ENCODE peak calls at places on chromosome 17, in eight cellular contexts. T is MCF 10A; W is cardiac muscle cell; E is Calu3; X is heart left ventricle; Q is non-pigmented ciliary epithelial cell; J is activated CD8-positive, alpha-beta T cell treated with anti-CD3 and anti-CD28 coated beads for 36 hours; B is activated naive CD8-positive, alpha-beta T cell treated with anti-CD3 and anti-CD28 coated beads, Interleukin-2, amount 50 U/mL, for 16 hours. C is an unnamed sample.
A peak's percentile ranks its signal among the peaks of the same experiment; 100 is the strongest.

GRCh38 chr17:18371455-18371854 is 6.1 kb upstream of the EVPLL start:
- DNase-seq in T (no peak), W (no peak), E (no peak), X (no peak), Q (no peak), J (no peak), B (no peak), C (peak; percentile 14)

GRCh38 chr17:6755281-6755680 is 565 bp upstream of the XAF1 start:
- DNase-seq in T (no peak), W (no peak), E (no peak), X (peak; percentile 72), Q (no peak), J (no peak), B (no peak), C (peak; percentile 1)

GRCh38 chr17:14506364-14506763 is 205.5 kb downstream of the HS3ST3B1 start:
- DNase-seq in T (no peak), W (no peak), E (no peak), X (no peak), Q (no peak), J (no peak), B (no peak), C (no peak)

GRCh38 chr17:44775838-44776621 is 17.2 kb downstream of the ADAM11 start:
- DNase-seq in T (peak; percentile 11), W (peak; percentile 99), E (peak; percentile 100), X (peak; percentile 97), Q (no peak), J (no peak), B (no peak), C (no peak)

GRCh38 chr17:43983515-43984411 is 20.7 kb upstream of the NAGS start:
- DNase-seq in T (no peak), W (peak; percentile 54), E (peak; percentile 42), X (peak; percentile 25), Q (no peak), J (peak; percentile 28), B (no peak), C (no peak)

GRCh38 chr17:45332989-45333701 is 16.3 kb upstream of the MAP3K14 start:
- DNase-seq in T (no peak), W (no peak), E (no peak), X (no peak), Q (no peak), J (peak; percentile 47), B (no peak), C (no peak)

GRCh38 chr17:34357398-34357797 is 1.1 kb downstream of the CCL13 start:
- DNase-seq in T (no peak), W (no peak), E (no peak), X (no peak), Q (no peak), J (no peak), B (no peak), C (no peak)

GRCh38 chr17:78794399-78794798 is 12.3 kb upstream of the CYTH1 start:
- DNase-seq in T (no peak), W (no peak), E (no peak), X (no peak), Q (no peak), J (no peak), B (no peak), C (no peak)

GRCh38 chr17:50631195-50631907 is 3.3 kb upstream of the ABCC3 start:
- DNase-seq in T (no peak), W (no peak), E (no peak), X (peak; percentile 11), Q (no peak), J (no peak), B (no peak), C (no peak)

GRCh38 chr17:11928436-11928835 is 68.8 kb downstream of the ZNF18 start:
- DNase-seq in T (no peak), W (no peak), E (no peak), X (no peak), Q (no peak), J (no peak), B (no peak), C (no peak)

GRCh38 chr17:55818451-55819375 is 67.9 kb downstream of the PCTP start:
- DNase-seq in T (no peak), W (no peak), E (no peak), X (no peak), Q (no peak), J (no peak), B (no peak), C (no peak)

GRCh38 chr17:5832886-5833285 is 237.3 kb upstream of the WSCD1 start:
- DNase-seq in T (peak; percentile 64), W (no peak), E (no peak), X (no peak), Q (peak; percentile 40), J (no peak), B (no peak), C (peak; percentile 61)

GRCh38 chr17:75289832-75290337 is 652 bp upstream of the SLC25A19 start:
- DNase-seq in T (peak; percentile 43), W (peak; percentile 7), E (peak; percentile 31), X (no peak), Q (no peak), J (peak; percentile 91), B (peak; percentile 27), C (peak; percentile 53)

GRCh38 chr17:75605790-75606189 is 18.2 kb downstream of the MYO15B start:
- DNase-seq in T (no peak), W (no peak), E (no peak), X (no peak), Q (no peak), J (no peak), B (no peak), C (no peak)

C was measured in HCEC 1CT.